ENCODE peak calls at places on chromosome 19, in nine cellular contexts. Q, C, Z, H, A, U, V, L and K are unnamed samples.

GRCh38 chr19:4473708-4474503 is 1.8 kb downstream of the HDGFL2 start:
- DNase-seq in U (no peak), L (no peak), Q (no peak), A (no peak), Z (no peak), H (no peak), C (no peak), V (no peak), K (no peak)

GRCh38 chr19:54121259-54121658 is 5.7 kb downstream of the PRPF31 start:
- DNase-seq in H (no peak), Q (no peak), A (no peak), Z (no peak), C (no peak), U (peak), L (no peak), V (no peak), K (no peak)

GRCh38 chr19:16338470-16339360 is 14.1 kb downstream of the KLF2 start:
- DNase-seq in A (no peak), Q (peak), Z (no peak), L (peak), U (no peak), H (peak), V (no peak), C (peak), K (peak)

GRCh38 chr19:2551864-2552185 is 75.9 kb downstream of the GADD45B start:
- DNase-seq in V (no peak), A (no peak), U (no peak), L (no peak), Q (no peak), C (no peak), H (no peak), Z (no peak), K (no peak)

GRCh38 chr19:56837892-56838679 is 2.4 kb downstream of the PEG3 start:
- DNase-seq in Q (no peak), U (peak), A (peak), Z (peak), V (no peak), L (peak), C (no peak), H (no peak), K (no peak)

GRCh38 chr19:43755256-43755801 is 567 bp upstream of the SMG9 start:
- DNase-seq in H (peak), Z (peak), U (peak), A (peak), L (peak), V (peak), C (peak), Q (peak), K (peak)

GRCh38 chr19:3479177-3479818 is 1.0 kb downstream of the SMIM24 start:
- DNase-seq in U (peak), C (peak), Q (peak), L (peak), V (no peak), Z (no peak), H (peak), A (no peak), K (no peak)

GRCh38 chr19:38674388-38675133 is 27.1 kb downstream of the ACTN4 start:
- DNase-seq in C (no peak), U (no peak), L (no peak), A (no peak), Q (peak), H (no peak), V (no peak), Z (no peak), K (no peak)

GRCh38 chr19:14114854-14115253 is 2.7 kb downstream of the PRKACA start:
- DNase-seq in C (peak), H (peak), L (peak), Q (peak), V (peak), Z (peak), U (peak), A (no peak), K (peak)

GRCh38 chr19:51338563-51339312 is 3.2 kb downstream of the VSIG10L start:
- DNase-seq in C (peak), V (peak), U (peak), Z (peak), Q (peak), H (peak), A (no peak), L (peak), K (peak)

GRCh38 chr19:48858984-48859710 is 9.3 kb downstream of the PLEKHA4 start:
- DNase-seq in C (peak), H (no peak), A (no peak), Z (no peak), U (peak), Q (no peak), V (peak), L (no peak), K (no peak)

GRCh38 chr19:38815059-38816001 is 2.6 kb upstream of the LGALS4 start:
- DNase-seq in L (no peak), H (no peak), Z (no peak), C (no peak), U (peak), Q (no peak), V (no peak), A (no peak), K (no peak)

GRCh38 chr19:9641810-9642209 is 20.8 kb upstream of the ZNF561 start:
- DNase-seq in A (no peak), H (no peak), V (no peak), Q (no peak), C (no peak), Z (no peak), U (no peak), L (no peak), K (no peak)

GRCh38 chr19:29054886-29055675 is 157.9 kb downstream of the UQCRFS1 start:
- DNase-seq in A (no peak), U (no peak), Q (no peak), L (no peak), H (no peak), Z (no peak), C (no peak), V (no peak), K (no peak)

GRCh38 chr19:31641591-31641990 is 292.4 kb upstream of the TSHZ3 start:
- DNase-seq in Q (no peak), U (no peak), C (no peak), L (no peak), V (no peak), H (no peak), A (no peak), Z (no peak), K (no peak)

GRCh38 chr19:46328079-46328478 is 18.8 kb upstream of the PPP5C start:
- DNase-seq in A (no peak), C (no peak), Q (no peak), V (no peak), L (no peak), U (no peak), Z (no peak), H (no peak), K (no peak)

GRCh38 chr19:14767466-14767971 is 10.8 kb downstream of the ADGRE2 start:
- DNase-seq in A (no peak), L (no peak), Q (no peak), V (no peak), C (no peak), Z (no peak), H (no peak), U (no peak), K (no peak)

GRCh38 chr19:55270172-55270942 is 9.6 kb downstream of the HSPBP1 start:
- DNase-seq in V (no peak), H (no peak), L (no peak), A (no peak), Q (no peak), Z (no peak), C (no peak), U (no peak), K (no peak)

GRCh38 chr19:1984360-1984759 is 31.2 kb downstream of the BTBD2 start:
- DNase-seq in Z (no peak), U (no peak), V (no peak), Q (no peak), H (no peak), C (peak), A (no peak), L (no peak), K (no peak)

GRCh38 chr19:46783670-46784069 is 4.7 kb downstream of the SLC1A5 start:
- DNase-seq in L (no peak), V (no peak), U (no peak), A (no peak), Q (no peak), Z (no peak), C (no peak), H (no peak), K (peak)

GRCh38 chr19:49946415-49946814 is 14.6 kb downstream of the SIGLEC11 start:
- DNase-seq in V (no peak), Z (no peak), L (no peak), H (no peak), A (no peak), Q (no peak), C (no peak), U (peak), K (no peak)

GRCh38 chr19:51337141-51337860 is 4.6 kb downstream of the VSIG10L start:
- DNase-seq in Q (no peak), A (no peak), Z (no peak), U (peak), H (no peak), L (no peak), V (no peak), C (no peak), K (no peak)

GRCh38 chr19:29537181-29537580 is 11.4 kb downstream of the VSTM2B start:
- DNase-seq in C (no peak), Z (peak), V (no peak), U (no peak), Q (no peak), H (no peak), L (no peak), A (no peak), K (no peak)

GRCh38 chr19:54081032-54081431 is at the start of gene TARM1:
- DNase-seq in H (no peak), Q (no peak), L (no peak), V (no peak), U (no peak), A (no peak), Z (no peak), C (no peak), K (no peak)

GRCh38 chr19:55173186-55173716 is 6.8 kb upstream of the DNAAF3 start:
- DNase-seq in Q (no peak), Z (no peak), L (no peak), V (no peak), C (no peak), H (no peak), A (no peak), U (no peak), K (no peak)

GRCh38 chr19:8585894-8586750 is 8.9 kb upstream of the MYO1F start:
- DNase-seq in C (peak), Q (peak), L (peak), V (no peak), Z (peak), H (peak), A (no peak), U (peak), K (peak)

GRCh38 chr19:17977073-17977472 is 10.2 kb downstream of the KCNN1 start:
- DNase-seq in Q (no peak), Z (no peak), H (no peak), A (no peak), C (no peak), U (no peak), L (no peak), V (no peak), K (no peak)

GRCh38 chr19:40610396-40611064 is 9.4 kb downstream of the LTBP4 start:
- DNase-seq in Q (no peak), L (no peak), C (peak), H (no peak), A (no peak), V (no peak), Z (peak), U (peak), K (peak)

DNA sequence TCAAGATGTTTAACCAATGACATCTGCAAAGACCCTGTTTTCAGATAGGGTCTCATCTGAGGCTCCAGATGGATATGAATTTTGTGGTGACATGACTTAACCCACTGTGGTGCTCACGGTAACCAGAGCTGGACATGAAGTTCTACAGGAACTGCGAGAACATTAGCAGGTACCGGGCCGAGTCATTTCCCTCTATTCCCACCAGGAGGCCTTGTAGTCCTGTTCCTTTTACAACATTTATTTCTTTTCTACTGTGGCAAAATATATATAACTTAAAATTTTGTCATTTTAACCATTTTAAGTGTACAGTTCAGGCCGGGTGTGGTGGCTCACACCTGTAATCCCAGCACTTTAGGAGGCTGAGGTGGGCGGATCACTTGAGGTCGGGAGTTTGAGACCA is 7.6 kb upstream of the TSPAN16 start:
- DNase-seq in L (peak), Q (peak), V (no peak), C (no peak), A (no peak), U (no peak), Z (no peak), H (peak), K (peak)
- TF ChIP-seq CTCF in L (peak), Q (peak), V (no peak), C (no peak), A (peak), U (no peak), Z (peak), H (no peak), K (peak)

GRCh38 chr19:12015015-12015752 is 20.3 kb downstream of the ZNF433 start:
- DNase-seq in V (no peak), H (no peak), U (no peak), A (no peak), Q (peak), C (no peak), Z (no peak), L (no peak), K (no peak)
- TF ChIP-seq CTCF in V (no peak), H (no peak), U (no peak), A (no peak), Q (no peak), C (no peak), Z (no peak), L (no peak), K (no peak)

GRCh38 chr19:58498316-58499020 is 13.3 kb downstream of the SLC27A5 start:
- DNase-seq in C (no peak), Z (peak), V (no peak), H (no peak), Q (no peak), U (peak), L (no peak), A (no peak), K (no peak)
- TF ChIP-seq CTCF in C (no peak), Z (no peak), V (no peak), H (no peak), Q (no peak), U (no peak), L (no peak), A (no peak), K (no peak)

DNA sequence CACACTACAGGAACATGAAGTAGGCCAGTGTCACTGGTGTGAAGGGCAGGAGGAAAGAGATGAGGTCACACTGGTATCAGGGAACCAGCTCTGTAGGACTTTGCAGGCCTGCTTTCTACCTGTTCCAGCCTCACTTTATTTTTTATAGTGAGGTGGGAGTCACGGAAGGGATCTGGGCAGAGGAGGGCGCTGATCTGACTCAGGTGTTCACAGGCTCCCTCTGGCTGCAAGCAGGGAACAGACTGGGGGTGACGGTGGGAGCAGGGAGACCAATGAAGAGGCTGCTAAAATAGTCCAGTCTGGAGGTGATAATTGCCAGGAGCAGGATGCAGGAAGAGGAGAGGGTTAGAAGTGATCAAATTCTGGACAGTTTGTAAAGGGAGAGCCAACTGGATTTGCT is 2.8 kb downstream of the THAP8 start:
- DNase-seq in Q (no peak), Z (no peak), C (no peak), U (no peak), L (no peak), V (no peak), H (peak), A (no peak), K (peak)
- TF ChIP-seq CTCF in Q (peak), Z (peak), C (no peak), U (no peak), L (peak), V (no peak), H (peak), A (no peak), K (no peak)